ENCODE peak calls at places on chromosomes 12 and 14, in six cellular contexts. F is GM12878, H is K562, Z is HCT116, J is H1, K is HepG2. D is an unnamed sample.

GRCh38 chr12:82655751-82656150 is 31.0 kb upstream of the TMTC2 start:
- DNase-seq in F (no peak), H (no peak), Z (no peak), J (no peak), K (peak), D (no peak)

GRCh38 chr14:21840765-21841164 is 167.1 kb upstream of the OR4E1 start:
- DNase-seq in F (no peak), H (no peak), Z (peak), J (no peak), K (no peak), D (no peak)

GRCh38 chr14:84152452-84152851 is 1377.5 kb upstream of the FLRT2 start:
- DNase-seq in F (no peak), H (no peak), Z (no peak), J (no peak), K (no peak), D (no peak)

GRCh38 chr14:59161571-59162175 is 26.8 kb upstream of the DAAM1 start:
- DNase-seq in F (no peak), H (no peak), Z (peak), J (no peak), K (peak), D (no peak)

GRCh38 chr14:37594238-37594915 is 672 bp downstream of the FOXA1 start:
- DNase-seq in F (no peak), H (peak), Z (peak), J (no peak), K (peak), D (no peak)

GRCh38 chr12:10873374-10873773 is 10.7 kb downstream of the PRH1 start:
- DNase-seq in F (no peak), H (no peak), Z (no peak), J (no peak), K (no peak), D (no peak)

GRCh38 chr12:121537814-121538698 is 42.8 kb downstream of the KDM2B start:
- DNase-seq in F (no peak), H (no peak), Z (no peak), J (no peak), K (no peak), D (no peak)

GRCh38 chr14:45426685-45427282 is 173.8 kb upstream of the MIS18BP1 start:
- DNase-seq in F (peak), H (peak), Z (peak), J (peak), K (peak), D (peak)

GRCh38 chr12:124581792-124582424 is 14.5 kb upstream of the NCOR2 start:
- DNase-seq in F (no peak), H (no peak), Z (no peak), J (no peak), K (no peak), D (no peak)

GRCh38 chr14:104286496-104286895 is 148.1 kb downstream of the KIF26A start:
- DNase-seq in F (no peak), H (no peak), Z (no peak), J (no peak), K (no peak), D (no peak)

GRCh38 chr12:104578453-104578852 is 121.7 kb downstream of the CHST11 start:
- DNase-seq in F (no peak), H (peak), Z (no peak), J (no peak), K (no peak), D (no peak)

GRCh38 chr14:77485256-77485655 is 13.4 kb downstream of the ISM2 start:
- DNase-seq in F (no peak), H (no peak), Z (no peak), J (no peak), K (no peak), D (no peak)

GRCh38 chr12:62873826-62874448 is 61.0 kb downstream of the PPM1H start:
- DNase-seq in F (no peak), H (no peak), Z (no peak), J (no peak), K (no peak), D (no peak)

GRCh38 chr12:47236109-47236714 is 156.5 kb upstream of the AMIGO2 start:
- DNase-seq in F (no peak), H (no peak), Z (no peak), J (no peak), K (no peak), D (no peak)

GRCh38 chr14:74400328-74400727 is 25.7 kb downstream of the SYNDIG1L start:
- DNase-seq in F (no peak), H (peak), Z (peak), J (peak), K (no peak), D (no peak)

GRCh38 chr12:32230607-32230982 is 123.9 kb downstream of the BICD1 start:
- DNase-seq in F (no peak), H (no peak), Z (no peak), J (no peak), K (no peak), D (no peak)

GRCh38 chr14:31692376-31692781 is 131.2 kb downstream of the NUBPL start:
- DNase-seq in F (no peak), H (no peak), Z (no peak), J (no peak), K (no peak), D (no peak)

GRCh38 chr14:64541261-64541970 is 875 bp downstream of the HSPA2 start:
- DNase-seq in F (no peak), H (no peak), Z (no peak), J (no peak), K (no peak), D (no peak)

GRCh38 chr12:23502259-23502658 is 447.2 kb downstream of the SOX5 start:
- DNase-seq in F (no peak), H (peak), Z (no peak), J (no peak), K (no peak), D (no peak)

GRCh38 chr12:51785906-51786305 is 62.6 kb downstream of the FIGNL2 start:
- DNase-seq in F (no peak), H (no peak), Z (no peak), J (no peak), K (no peak), D (no peak)

GRCh38 chr12:78181544-78182162 is 351.0 kb downstream of the NAV3 start:
- DNase-seq in F (no peak), H (no peak), Z (no peak), J (no peak), K (peak), D (peak)

GRCh38 chr12:25810683-25811082 is 147.8 kb upstream of the RASSF8 start:
- DNase-seq in F (no peak), H (no peak), Z (no peak), J (no peak), K (no peak), D (no peak)

GRCh38 chr14:29144598-29144997 is 378.0 kb downstream of the FOXG1 start:
- DNase-seq in F (no peak), H (no peak), Z (no peak), J (no peak), K (no peak), D (no peak)

GRCh38 chr12:28550757-28551381 is 360.6 kb downstream of the CCDC91 start:
- DNase-seq in F (no peak), H (no peak), Z (peak), J (no peak), K (peak), D (no peak)

GRCh38 chr14:63867926-63868921 is 15.4 kb downstream of the SYNE2 start:
- DNase-seq in F (peak), H (no peak), Z (no peak), J (no peak), K (no peak), D (no peak)

GRCh38 chr12:57224973-57225679 is 4.4 kb upstream of the SHMT2 start:
- DNase-seq in F (no peak), H (no peak), Z (no peak), J (no peak), K (no peak), D (no peak)

GRCh38 chr12:120787889-120788288 is 62.3 kb downstream of the ACADS start:
- DNase-seq in F (no peak), H (no peak), Z (no peak), J (no peak), K (no peak), D (no peak)

GRCh38 chr12:72178244-72178643 is 93.9 kb upstream of the TRHDE start:
- DNase-seq in F (no peak), H (no peak), Z (no peak), J (no peak), K (no peak), D (no peak)

GRCh38 chr12:115294443-115295133 is 610.6 kb upstream of the TBX3 start:
- DNase-seq in F (no peak), H (no peak), Z (no peak), J (no peak), K (no peak), D (no peak)
- TF ChIP-seq ZNF274 in F (no peak), H (no peak), Z (no peak), J (no peak), K (no peak), D (no peak)

DNA sequence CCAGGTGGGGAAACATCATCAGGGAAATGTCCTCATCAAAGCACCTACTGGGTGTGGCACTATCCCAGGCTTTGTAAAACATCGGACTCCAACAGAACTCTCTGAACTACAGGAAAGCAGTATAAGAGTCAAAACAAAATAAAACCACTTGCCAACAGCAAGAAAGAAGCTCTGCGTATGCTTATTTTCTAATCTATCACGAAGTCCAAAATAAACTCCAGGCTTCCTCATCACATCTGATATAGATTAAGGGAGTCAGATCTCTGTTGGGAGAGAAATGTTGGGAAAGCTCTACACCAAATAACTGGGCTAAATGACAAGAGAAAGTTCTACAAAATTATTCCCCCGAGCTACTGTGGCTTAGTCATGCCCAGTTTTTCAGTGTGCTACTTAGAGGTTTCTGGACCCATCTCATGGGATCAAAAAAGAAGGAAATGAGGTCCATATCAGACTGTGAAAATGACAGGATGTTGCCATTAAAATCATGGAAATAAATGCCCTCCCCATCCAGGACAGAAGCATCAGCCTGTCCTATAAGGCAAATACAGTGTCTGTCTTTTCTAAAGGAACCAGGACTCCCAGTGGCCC is 149.6 kb downstream of the STXBP6 start:
- DNase-seq in F (no peak), H (no peak), Z (no peak), J (no peak), K (no peak), D (no peak)
- TF ChIP-seq ZNF274 in F (no peak), H (no peak), Z (no peak), J (no peak), K (no peak), D (no peak)

GRCh38 chr12:6369916-6370575 is 5.3 kb downstream of the SCNN1A start:
- DNase-seq in F (no peak), H (no peak), Z (no peak), J (no peak), K (no peak), D (no peak)
- TF ChIP-seq ZNF274 in F (no peak), H (no peak), Z (no peak), J (no peak), K (no peak), D (no peak)

DNA sequence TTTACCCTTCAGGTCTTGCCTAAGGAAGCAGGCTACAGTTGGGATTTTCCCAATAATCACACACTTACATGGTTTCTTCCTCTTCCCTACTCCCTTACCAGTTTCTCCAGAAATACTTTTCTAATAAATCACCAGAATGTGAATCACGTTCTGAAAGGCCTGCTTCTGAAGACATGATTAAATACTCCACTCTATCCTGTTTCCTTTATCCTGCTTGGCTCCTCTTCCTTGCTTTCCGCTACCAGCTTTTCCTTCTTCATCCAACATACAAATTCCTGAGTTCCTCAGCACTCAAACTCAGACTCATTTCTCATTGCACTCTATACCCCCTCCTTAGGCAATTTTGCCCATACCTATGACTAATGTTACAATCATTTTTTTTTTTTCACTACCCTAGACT is 118.3 kb downstream of the MGAT4C start:
- DNase-seq in F (no peak), H (no peak), Z (peak), J (no peak), K (no peak), D (no peak)
- TF ChIP-seq ZNF274 in F (no peak), H (no peak), Z (no peak), J (no peak), K (no peak), D (no peak)

DNA sequence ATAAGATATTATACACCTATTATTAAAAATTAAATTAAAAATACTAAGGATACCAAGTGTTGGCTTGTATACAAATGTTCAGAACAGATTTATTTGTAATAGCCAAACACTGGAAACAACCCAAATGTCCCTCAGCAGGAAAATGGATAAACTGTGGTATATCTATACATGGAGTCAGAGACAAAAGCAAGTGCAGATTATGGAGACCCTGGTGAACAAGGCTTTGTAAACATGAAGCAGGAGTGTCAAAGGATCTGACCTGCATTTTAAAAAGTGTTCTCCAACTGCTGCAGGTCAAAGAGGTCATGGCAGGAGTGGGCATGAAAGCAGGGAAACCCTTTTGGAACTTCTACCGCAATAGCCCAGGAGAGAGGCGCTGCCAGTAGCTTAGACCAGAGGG is 181.6 kb downstream of the STXBP6 start:
- DNase-seq in F (no peak), H (no peak), Z (no peak), J (no peak), K (no peak), D (no peak)
- TF ChIP-seq ZNF274 in F (no peak), H (no peak), Z (no peak), J (no peak), K (no peak), D (no peak)

DNA sequence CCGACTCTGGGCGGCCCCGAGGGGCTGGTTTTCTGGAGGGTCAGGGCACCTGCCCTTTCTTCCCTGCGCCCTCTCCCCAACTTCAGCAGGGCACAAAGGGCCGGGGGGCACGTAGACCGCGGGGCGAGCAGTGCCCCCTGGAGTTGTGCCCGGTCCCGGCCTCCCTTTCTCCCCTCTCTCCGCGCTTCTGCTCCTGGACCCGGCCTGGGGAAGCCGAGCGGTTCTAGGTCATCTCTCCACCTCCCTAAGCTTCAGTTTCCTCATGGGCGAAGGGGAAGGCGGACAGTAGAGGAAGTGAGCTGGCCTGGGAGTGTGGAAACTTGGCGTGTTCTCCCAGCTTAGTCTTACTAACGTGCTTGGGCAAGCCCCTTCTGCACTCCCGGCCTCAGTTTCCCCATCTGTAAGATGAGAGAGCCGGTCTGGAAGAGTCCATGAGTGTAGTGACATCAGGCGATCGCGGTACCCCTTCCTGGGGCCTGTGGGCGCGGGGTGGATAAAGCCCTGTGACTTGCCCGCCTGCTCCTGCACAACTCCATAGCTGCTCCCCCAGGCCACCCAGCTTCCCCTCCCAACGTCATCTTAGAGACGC is 158.6 kb upstream of the PARP11 start:
- DNase-seq in F (no peak), H (no peak), Z (no peak), J (no peak), K (no peak), D (peak)
- TF ChIP-seq ZNF274 in F (no peak), H (no peak), Z (no peak), J (no peak), K (no peak), D (no peak)

DNA sequence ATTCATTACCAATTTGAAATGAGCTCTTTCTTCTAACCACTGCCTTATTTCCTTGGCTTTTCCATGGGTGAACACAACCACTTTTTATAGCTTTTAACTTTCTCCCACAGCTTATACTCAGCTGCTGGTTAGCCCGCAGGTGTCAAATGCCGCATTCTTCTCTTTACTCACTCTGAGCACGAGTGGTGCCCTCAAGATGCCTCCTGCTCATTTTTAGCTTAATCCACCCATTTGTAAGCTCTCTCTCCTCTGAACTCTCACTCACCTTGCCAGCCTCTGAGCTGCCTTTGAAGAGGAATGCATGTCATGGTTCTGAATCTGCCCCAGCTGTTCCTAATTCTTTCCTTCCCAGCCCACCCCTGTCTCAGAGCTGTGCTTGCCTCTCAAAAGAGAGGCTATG is 449.4 kb upstream of the PRICKLE1 start:
- DNase-seq in F (no peak), H (no peak), Z (no peak), J (no peak), K (no peak), D (no peak)
- TF ChIP-seq ZNF274 in F (no peak), H (no peak), Z (no peak), J (no peak), K (no peak), D (no peak)

DNA sequence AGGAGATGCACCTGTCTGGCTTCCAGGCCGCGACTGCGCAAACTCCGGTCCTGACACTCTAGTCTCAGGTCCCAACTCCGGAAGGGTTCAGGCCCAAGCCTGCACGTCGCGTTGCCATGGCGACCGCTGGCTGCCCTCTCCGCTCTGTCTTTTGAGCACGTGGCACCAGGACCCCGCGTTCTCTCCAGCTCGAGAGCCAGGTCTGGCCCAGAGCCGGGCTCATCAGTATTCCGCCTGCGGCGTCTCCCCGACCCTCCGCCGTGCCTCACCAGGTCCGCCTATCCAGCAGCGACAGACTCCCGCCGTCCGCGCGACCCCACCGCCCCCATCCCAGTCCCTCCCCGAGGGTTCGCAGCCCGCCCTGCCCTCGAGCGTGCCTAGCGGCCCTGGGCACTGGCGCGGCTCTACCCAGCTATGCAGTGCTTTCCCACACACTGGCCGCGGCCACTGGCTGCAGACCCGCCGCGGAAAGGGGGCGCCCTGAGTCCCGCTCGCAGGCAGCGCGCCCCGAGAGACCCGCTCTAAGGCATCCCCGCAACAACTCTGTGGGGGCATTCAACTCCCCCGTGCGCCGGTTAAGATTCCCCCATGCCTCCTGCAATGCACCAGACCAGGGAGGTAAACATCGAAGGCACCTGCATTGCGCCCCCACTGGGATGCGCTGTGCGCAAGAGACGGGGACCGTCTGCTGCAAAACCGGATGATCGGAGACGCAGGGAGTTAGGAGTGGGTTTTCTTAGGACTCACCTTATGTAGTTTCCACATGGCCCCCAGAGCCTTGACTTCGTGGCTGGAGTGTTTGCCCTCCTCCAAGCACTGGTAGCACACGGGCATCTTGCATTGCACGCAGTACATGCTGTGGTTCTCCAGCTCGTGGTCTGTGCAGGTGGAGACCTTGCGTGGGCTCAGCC is 1.3 kb downstream of the TRIM9 start:
- DNase-seq in F (no peak), H (no peak), Z (no peak), J (no peak), K (no peak), D (no peak)
- TF ChIP-seq ZNF274 in F (no peak), H (no peak), Z (no peak), J (no peak), K (no peak), D (no peak)